ENCODE peak calls at places on chromosomes 16 and 17, in eight cellular contexts. One of them, this sample, is unnamed.

GRCh38 chr17:72622661-72623433 is 469.6 kb downstream of the SLC39A11 start:
- DNase-seq in activated CD4-positive, CD25-positive, alpha-beta regulatory T cell treated with anti-CD3 and anti-CD28 coated beads, Interleukin-2, amount 50 U/mL, for 16 hours: no peak
- DNase-seq in T-cell: no peak
- DNase-seq in memory B cell: no peak
- DNase-seq in effector CD4-positive, alpha-beta T cell: no peak
- DNase-seq in natural killer cell: no peak
- DNase-seq in NCI-H774: no peak
- DNase-seq in activated effector memory CD4-positive, alpha-beta T cell treated with anti-CD3 and anti-CD28 coated beads, Interleukin-2, amount 50 U/mL, for 16 hours: no peak
- DNase-seq in this sample: no peak

GRCh38 chr17:21500064-21500463 is 123.9 kb downstream of the KCNJ12 start:
- DNase-seq in activated CD4-positive, CD25-positive, alpha-beta regulatory T cell treated with anti-CD3 and anti-CD28 coated beads, Interleukin-2, amount 50 U/mL, for 16 hours: no peak
- DNase-seq in T-cell: no peak
- DNase-seq in memory B cell: no peak
- DNase-seq in effector CD4-positive, alpha-beta T cell: no peak
- DNase-seq in natural killer cell: no peak
- DNase-seq in NCI-H774: no peak
- DNase-seq in activated effector memory CD4-positive, alpha-beta T cell treated with anti-CD3 and anti-CD28 coated beads, Interleukin-2, amount 50 U/mL, for 16 hours: no peak
- DNase-seq in this sample: no peak

GRCh38 chr16:695355-696089 is 5.3 kb upstream of the WDR24 start:
- DNase-seq in activated CD4-positive, CD25-positive, alpha-beta regulatory T cell treated with anti-CD3 and anti-CD28 coated beads, Interleukin-2, amount 50 U/mL, for 16 hours: peak
- DNase-seq in T-cell: peak
- DNase-seq in memory B cell: no peak
- DNase-seq in effector CD4-positive, alpha-beta T cell: peak
- DNase-seq in natural killer cell: no peak
- DNase-seq in NCI-H774: peak
- DNase-seq in activated effector memory CD4-positive, alpha-beta T cell treated with anti-CD3 and anti-CD28 coated beads, Interleukin-2, amount 50 U/mL, for 16 hours: peak
- DNase-seq in this sample: no peak

GRCh38 chr17:48901241-48901640 is 7.0 kb upstream of the UBE2Z start:
- DNase-seq in activated CD4-positive, CD25-positive, alpha-beta regulatory T cell treated with anti-CD3 and anti-CD28 coated beads, Interleukin-2, amount 50 U/mL, for 16 hours: no peak
- DNase-seq in T-cell: no peak
- DNase-seq in memory B cell: no peak
- DNase-seq in effector CD4-positive, alpha-beta T cell: no peak
- DNase-seq in natural killer cell: no peak
- DNase-seq in NCI-H774: no peak
- DNase-seq in activated effector memory CD4-positive, alpha-beta T cell treated with anti-CD3 and anti-CD28 coated beads, Interleukin-2, amount 50 U/mL, for 16 hours: no peak
- DNase-seq in this sample: no peak

GRCh38 chr17:10812674-10813073 is 8.8 kb upstream of the TMEM238L start:
- DNase-seq in activated CD4-positive, CD25-positive, alpha-beta regulatory T cell treated with anti-CD3 and anti-CD28 coated beads, Interleukin-2, amount 50 U/mL, for 16 hours: no peak
- DNase-seq in T-cell: no peak
- DNase-seq in memory B cell: no peak
- DNase-seq in effector CD4-positive, alpha-beta T cell: no peak
- DNase-seq in natural killer cell: no peak
- DNase-seq in NCI-H774: no peak
- DNase-seq in activated effector memory CD4-positive, alpha-beta T cell treated with anti-CD3 and anti-CD28 coated beads, Interleukin-2, amount 50 U/mL, for 16 hours: no peak
- DNase-seq in this sample: no peak

GRCh38 chr16:47779201-47780016 is 318.3 kb downstream of the PHKB start:
- DNase-seq in activated CD4-positive, CD25-positive, alpha-beta regulatory T cell treated with anti-CD3 and anti-CD28 coated beads, Interleukin-2, amount 50 U/mL, for 16 hours: no peak
- DNase-seq in T-cell: no peak
- DNase-seq in memory B cell: no peak
- DNase-seq in effector CD4-positive, alpha-beta T cell: no peak
- DNase-seq in natural killer cell: no peak
- DNase-seq in NCI-H774: no peak
- DNase-seq in activated effector memory CD4-positive, alpha-beta T cell treated with anti-CD3 and anti-CD28 coated beads, Interleukin-2, amount 50 U/mL, for 16 hours: peak
- DNase-seq in this sample: no peak

GRCh38 chr17:39108976-39109375 is 42.5 kb downstream of the PLXDC1 start:
- DNase-seq in activated CD4-positive, CD25-positive, alpha-beta regulatory T cell treated with anti-CD3 and anti-CD28 coated beads, Interleukin-2, amount 50 U/mL, for 16 hours: no peak
- DNase-seq in T-cell: no peak
- DNase-seq in memory B cell: no peak
- DNase-seq in effector CD4-positive, alpha-beta T cell: no peak
- DNase-seq in natural killer cell: no peak
- DNase-seq in NCI-H774: no peak
- DNase-seq in activated effector memory CD4-positive, alpha-beta T cell treated with anti-CD3 and anti-CD28 coated beads, Interleukin-2, amount 50 U/mL, for 16 hours: no peak
- DNase-seq in this sample: no peak

GRCh38 chr16:15650698-15651161 is 685 bp downstream of the NDE1 start:
- DNase-seq in activated CD4-positive, CD25-positive, alpha-beta regulatory T cell treated with anti-CD3 and anti-CD28 coated beads, Interleukin-2, amount 50 U/mL, for 16 hours: no peak
- DNase-seq in T-cell: no peak
- DNase-seq in memory B cell: peak
- DNase-seq in effector CD4-positive, alpha-beta T cell: peak
- DNase-seq in natural killer cell: peak
- DNase-seq in NCI-H774: no peak
- DNase-seq in activated effector memory CD4-positive, alpha-beta T cell treated with anti-CD3 and anti-CD28 coated beads, Interleukin-2, amount 50 U/mL, for 16 hours: peak
- DNase-seq in this sample: peak

GRCh38 chr16:80006175-80006895 is 405.8 kb upstream of the MAF start:
- DNase-seq in activated CD4-positive, CD25-positive, alpha-beta regulatory T cell treated with anti-CD3 and anti-CD28 coated beads, Interleukin-2, amount 50 U/mL, for 16 hours: no peak
- DNase-seq in T-cell: no peak
- DNase-seq in memory B cell: no peak
- DNase-seq in effector CD4-positive, alpha-beta T cell: no peak
- DNase-seq in natural killer cell: no peak
- DNase-seq in NCI-H774: no peak
- DNase-seq in activated effector memory CD4-positive, alpha-beta T cell treated with anti-CD3 and anti-CD28 coated beads, Interleukin-2, amount 50 U/mL, for 16 hours: no peak
- DNase-seq in this sample: no peak

GRCh38 chr17:80753946-80754345 is 209.3 kb downstream of the RPTOR start:
- DNase-seq in activated CD4-positive, CD25-positive, alpha-beta regulatory T cell treated with anti-CD3 and anti-CD28 coated beads, Interleukin-2, amount 50 U/mL, for 16 hours: no peak
- DNase-seq in T-cell: no peak
- DNase-seq in memory B cell: no peak
- DNase-seq in effector CD4-positive, alpha-beta T cell: no peak
- DNase-seq in natural killer cell: no peak
- DNase-seq in NCI-H774: no peak
- DNase-seq in activated effector memory CD4-positive, alpha-beta T cell treated with anti-CD3 and anti-CD28 coated beads, Interleukin-2, amount 50 U/mL, for 16 hours: peak
- DNase-seq in this sample: no peak

GRCh38 chr16:89822188-89823086 is 5.8 kb upstream of the SPIRE2 start:
- DNase-seq in activated CD4-positive, CD25-positive, alpha-beta regulatory T cell treated with anti-CD3 and anti-CD28 coated beads, Interleukin-2, amount 50 U/mL, for 16 hours: no peak
- DNase-seq in T-cell: no peak
- DNase-seq in memory B cell: no peak
- DNase-seq in effector CD4-positive, alpha-beta T cell: no peak
- DNase-seq in natural killer cell: no peak
- DNase-seq in NCI-H774: no peak
- DNase-seq in activated effector memory CD4-positive, alpha-beta T cell treated with anti-CD3 and anti-CD28 coated beads, Interleukin-2, amount 50 U/mL, for 16 hours: no peak
- DNase-seq in this sample: no peak

GRCh38 chr17:37759014-37759637 is 14.3 kb upstream of the HNF1B start:
- DNase-seq in activated CD4-positive, CD25-positive, alpha-beta regulatory T cell treated with anti-CD3 and anti-CD28 coated beads, Interleukin-2, amount 50 U/mL, for 16 hours: no peak
- DNase-seq in T-cell: no peak
- DNase-seq in memory B cell: no peak
- DNase-seq in effector CD4-positive, alpha-beta T cell: no peak
- DNase-seq in natural killer cell: no peak
- DNase-seq in NCI-H774: no peak
- DNase-seq in activated effector memory CD4-positive, alpha-beta T cell treated with anti-CD3 and anti-CD28 coated beads, Interleukin-2, amount 50 U/mL, for 16 hours: no peak
- DNase-seq in this sample: no peak

GRCh38 chr16:4659363-4660353 is 33.7 kb upstream of the NUDT16L1 start:
- DNase-seq in activated CD4-positive, CD25-positive, alpha-beta regulatory T cell treated with anti-CD3 and anti-CD28 coated beads, Interleukin-2, amount 50 U/mL, for 16 hours: no peak
- DNase-seq in T-cell: no peak
- DNase-seq in memory B cell: no peak
- DNase-seq in effector CD4-positive, alpha-beta T cell: no peak
- DNase-seq in natural killer cell: no peak
- DNase-seq in NCI-H774: no peak
- DNase-seq in activated effector memory CD4-positive, alpha-beta T cell treated with anti-CD3 and anti-CD28 coated beads, Interleukin-2, amount 50 U/mL, for 16 hours: no peak
- DNase-seq in this sample: no peak

GRCh38 chr17:42806249-42806648 is 7.6 kb downstream of the CNTD1 start:
- DNase-seq in activated CD4-positive, CD25-positive, alpha-beta regulatory T cell treated with anti-CD3 and anti-CD28 coated beads, Interleukin-2, amount 50 U/mL, for 16 hours: no peak
- DNase-seq in T-cell: no peak
- DNase-seq in memory B cell: no peak
- DNase-seq in effector CD4-positive, alpha-beta T cell: no peak
- DNase-seq in natural killer cell: no peak
- DNase-seq in NCI-H774: no peak
- DNase-seq in activated effector memory CD4-positive, alpha-beta T cell treated with anti-CD3 and anti-CD28 coated beads, Interleukin-2, amount 50 U/mL, for 16 hours: no peak
- DNase-seq in this sample: no peak

GRCh38 chr17:77451894-77452852 is 311.4 kb downstream of the SEC14L1 start:
- DNase-seq in activated CD4-positive, CD25-positive, alpha-beta regulatory T cell treated with anti-CD3 and anti-CD28 coated beads, Interleukin-2, amount 50 U/mL, for 16 hours: no peak
- DNase-seq in T-cell: no peak
- DNase-seq in memory B cell: no peak
- DNase-seq in effector CD4-positive, alpha-beta T cell: no peak
- DNase-seq in natural killer cell: no peak
- DNase-seq in NCI-H774: no peak
- DNase-seq in activated effector memory CD4-positive, alpha-beta T cell treated with anti-CD3 and anti-CD28 coated beads, Interleukin-2, amount 50 U/mL, for 16 hours: peak
- DNase-seq in this sample: no peak

GRCh38 chr17:19753661-19754463 is 5.8 kb upstream of the ALDH3A1 start:
- DNase-seq in activated CD4-positive, CD25-positive, alpha-beta regulatory T cell treated with anti-CD3 and anti-CD28 coated beads, Interleukin-2, amount 50 U/mL, for 16 hours: no peak
- DNase-seq in T-cell: no peak
- DNase-seq in memory B cell: no peak
- DNase-seq in effector CD4-positive, alpha-beta T cell: no peak
- DNase-seq in natural killer cell: no peak
- DNase-seq in NCI-H774: peak
- DNase-seq in activated effector memory CD4-positive, alpha-beta T cell treated with anti-CD3 and anti-CD28 coated beads, Interleukin-2, amount 50 U/mL, for 16 hours: peak
- DNase-seq in this sample: no peak

GRCh38 chr17:77440571-77440981 is 299.8 kb downstream of the SEC14L1 start:
- DNase-seq in activated CD4-positive, CD25-positive, alpha-beta regulatory T cell treated with anti-CD3 and anti-CD28 coated beads, Interleukin-2, amount 50 U/mL, for 16 hours: no peak
- DNase-seq in T-cell: no peak
- DNase-seq in memory B cell: no peak
- DNase-seq in effector CD4-positive, alpha-beta T cell: peak
- DNase-seq in natural killer cell: no peak
- DNase-seq in NCI-H774: no peak
- DNase-seq in activated effector memory CD4-positive, alpha-beta T cell treated with anti-CD3 and anti-CD28 coated beads, Interleukin-2, amount 50 U/mL, for 16 hours: peak
- DNase-seq in this sample: no peak

This sample was measured in effector memory CD8-positive, alpha-beta T cell.